ENCODE peak calls at places on chromosomes 13 and 19, in eight cellular contexts. T is HCT116; D is left ventricle myocardium inferior; W is ovary; B is aorta; P is adrenal gland; U is pancreas; X is CD8-positive, alpha-beta T cell. S is an unnamed sample. For H3K9me3, the result is how much of the 10 kb centered on the place peaks cover.

GRCh38 chr13:93758575-93758974 is 532.0 kb downstream of the GPC6 start:
- DNase-seq in X (no peak), T (no peak), P (no peak), U (no peak), W (no peak), D (no peak), B (no peak), S (no peak)

GRCh38 chr13:30752201-30752797 is 17.0 kb downstream of the ALOX5AP start:
- DNase-seq in T (no peak), U (no peak), X (no peak), P (peak), D (peak), W (no peak), B (peak), S (no peak)

GRCh38 chr19:48613024-48613851 is 1.6 kb downstream of the FAM83E start:
- DNase-seq in U (peak), B (peak), D (no peak), W (no peak), P (no peak), X (no peak), T (no peak), S (no peak)

GRCh38 chr19:5823579-5824281 is 15.8 kb downstream of the FUT6 start:
- DNase-seq in B (no peak), X (no peak), P (no peak), U (peak), W (no peak), T (no peak), D (no peak), S (no peak)

GRCh38 chr19:6693681-6694080 is 23.7 kb upstream of the TNFSF14 start:
- DNase-seq in D (no peak), U (no peak), P (no peak), T (no peak), W (no peak), B (peak), X (no peak), S (no peak)

GRCh38 chr13:80084086-80084676 is 256.7 kb downstream of the SPRY2 start:
- DNase-seq in D (no peak), X (no peak), B (no peak), U (no peak), T (no peak), P (no peak), W (no peak), S (no peak)

GRCh38 chr19:51368366-51369282 is at the start of gene CLDND2:
- DNase-seq in B (no peak), U (no peak), W (peak), X (no peak), P (no peak), D (no peak), T (no peak), S (no peak)

GRCh38 chr13:94073006-94073744 is 406.3 kb downstream of the DCT start:
- DNase-seq in B (no peak), U (no peak), T (no peak), W (no peak), X (no peak), P (no peak), D (no peak), S (no peak)

GRCh38 chr19:45763691-45764294 is 5.3 kb downstream of the SIX5 start:
- DNase-seq in U (no peak), X (no peak), W (peak), P (no peak), T (no peak), D (no peak), B (no peak), S (no peak)

GRCh38 chr19:2282062-2282861 is at the start of gene PEAK3:
- DNase-seq in B (peak), U (no peak), T (no peak), X (peak), W (peak), D (peak), P (peak), S (no peak)

GRCh38 chr19:55118401-55118991 is 1.1 kb upstream of the PPP1R12C start:
- DNase-seq in B (no peak), X (no peak), D (peak), T (no peak), U (peak), W (peak), P (peak), S (no peak)

GRCh38 chr13:30908416-30908980 is 2.4 kb downstream of the MEDAG start:
- DNase-seq in T (no peak), B (no peak), W (peak), P (no peak), X (no peak), D (peak), U (no peak), S (no peak)

GRCh38 chr19:50460161-50460765 is 16.0 kb upstream of the EMC10 start:
- DNase-seq in D (no peak), W (no peak), P (no peak), U (no peak), T (no peak), X (no peak), B (no peak), S (no peak)

GRCh38 chr13:78182813-78183212 is 264.2 kb upstream of the EDNRB start:
- DNase-seq in W (no peak), X (no peak), T (no peak), U (no peak), P (no peak), D (no peak), B (no peak), S (no peak)

GRCh38 chr19:6216996-6217751 is 62.6 kb downstream of the MLLT1 start:
- DNase-seq in T (no peak), D (no peak), W (peak), U (no peak), P (no peak), X (no peak), B (no peak), S (no peak)

GRCh38 chr19:1856698-1857603 is 6.4 kb downstream of the KLF16 start:
- DNase-seq in T (no peak), D (peak), B (peak), W (peak), P (peak), X (no peak), U (peak), S (no peak)

GRCh38 chr19:1978346-1978894 is 37.1 kb downstream of the BTBD2 start:
- DNase-seq in T (no peak), X (no peak), D (no peak), W (no peak), U (no peak), P (no peak), B (no peak), S (no peak)

GRCh38 chr13:19596960-19597361 is 35.6 kb upstream of the TPTE2 start:
- DNase-seq in B (no peak), D (no peak), T (peak), U (no peak), X (no peak), P (no peak), W (no peak), S (no peak)

GRCh38 chr19:53140351-53140750 is 7.6 kb upstream of the ZNF415 start:
- DNase-seq in T (no peak), W (no peak), D (no peak), X (no peak), B (no peak), U (no peak), P (no peak), S (no peak)
- H3K9me3 ChIP-seq in T (under half), W (under half), D (half or more), X (half or more), B (under half), U (under half), P (under half), S (under half)

DNA sequence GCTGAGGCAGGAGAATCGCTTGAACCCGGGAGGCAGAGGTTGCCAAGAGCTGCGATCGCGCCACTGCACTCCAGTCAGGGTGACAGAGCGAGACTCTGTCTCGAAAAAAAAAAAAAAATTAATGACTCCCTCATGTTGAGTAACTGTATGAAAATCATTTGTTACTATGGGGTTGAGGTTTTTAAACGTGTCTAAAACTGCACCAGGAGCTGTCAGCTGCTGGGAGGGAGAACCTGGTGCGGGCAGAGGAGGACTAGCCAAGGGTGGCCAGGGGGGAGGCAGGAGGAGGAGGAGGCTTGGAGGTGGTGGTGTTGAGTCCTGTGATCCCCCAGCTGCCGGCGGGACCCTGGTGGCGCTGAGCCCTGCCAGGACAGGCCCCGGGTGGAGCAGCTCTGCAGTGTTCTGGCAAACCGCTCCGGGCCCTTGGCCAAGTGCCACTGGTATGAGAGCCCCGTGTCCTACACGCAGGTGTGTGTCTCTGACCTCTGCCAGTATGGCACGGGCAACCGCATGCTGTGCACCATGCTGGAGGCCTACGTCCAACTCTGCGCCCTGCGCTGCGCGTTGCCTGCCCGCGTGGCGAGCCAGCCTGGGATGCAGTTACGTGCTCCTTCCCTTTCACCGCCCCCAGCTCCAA is 17.1 kb upstream of the FXYD3 start:
- DNase-seq in B (no peak), P (no peak), X (no peak), D (peak), U (peak), W (no peak), T (no peak), S (no peak)
- H3K9me3 ChIP-seq in B (under half), P (under half), X (under half), D (under half), U (under half), W (under half), T (under half), S (under half)

DNA sequence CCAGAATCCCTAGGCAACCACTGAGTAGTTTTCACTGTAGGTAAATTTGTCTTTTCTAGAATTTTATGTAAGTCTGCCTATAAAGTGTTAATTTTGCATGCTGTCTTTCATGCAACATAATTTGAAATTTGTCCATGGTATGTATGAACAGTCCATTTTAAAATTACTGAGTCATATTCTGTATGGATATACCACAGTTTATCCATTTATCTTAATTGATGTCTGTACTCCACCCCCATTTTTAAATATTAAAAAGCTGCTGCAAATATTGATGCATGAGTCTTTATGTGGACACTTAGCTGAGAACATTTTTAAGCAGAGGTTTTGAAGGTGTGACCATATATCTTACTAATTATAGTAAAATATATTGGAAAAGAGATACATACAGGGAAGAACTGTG is 9.0 kb downstream of the ZNF134 start:
- DNase-seq in T (no peak), X (no peak), W (no peak), P (no peak), B (no peak), U (no peak), D (no peak), S (no peak)
- H3K9me3 ChIP-seq in T (under half), X (half or more), W (under half), P (half or more), B (half or more), U (under half), D (half or more), S (half or more)

GRCh38 chr13:111939285-111940278 is 127.4 kb upstream of the SOX1 start:
- DNase-seq in X (no peak), W (no peak), B (no peak), D (no peak), U (no peak), T (no peak), P (peak), S (no peak)
- H3K9me3 ChIP-seq in X (under half), W (under half), B (under half), D (under half), U (under half), T (under half), P (under half), S (under half)

GRCh38 chr19:3333020-3333583 is 33.3 kb upstream of the NFIC start:
- DNase-seq in U (no peak), X (no peak), P (no peak), D (no peak), T (no peak), B (no peak), W (no peak), S (no peak)
- H3K9me3 ChIP-seq in U (under half), X (under half), P (under half), D (under half), T (under half), B (under half), W (under half), S (under half)

DNA sequence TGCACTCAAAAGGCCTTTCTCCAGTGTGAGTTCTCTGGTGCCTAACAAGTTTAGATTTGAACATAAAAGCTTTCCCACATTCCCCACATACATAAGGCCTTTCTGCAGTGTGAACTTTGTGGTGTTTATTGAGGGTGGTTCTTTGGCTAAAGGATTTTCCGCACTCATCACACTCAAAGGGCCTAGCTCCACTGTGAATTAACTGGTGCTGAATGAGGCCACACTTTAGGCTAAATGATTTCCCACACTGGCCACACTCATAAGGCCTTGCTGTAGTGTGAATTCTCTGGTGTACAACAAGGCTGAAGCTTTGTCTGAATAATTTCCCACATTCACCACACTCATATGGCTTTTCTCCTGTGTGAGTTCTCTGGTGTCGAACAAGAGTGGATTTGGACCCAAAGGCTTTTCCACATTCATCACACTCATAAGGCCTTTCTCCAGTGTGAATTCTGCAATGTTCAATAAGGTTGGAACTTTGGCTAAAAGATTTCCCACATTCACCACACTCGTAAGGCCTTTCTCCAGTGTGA is 6.2 kb downstream of the ZNF416 start:
- DNase-seq in B (no peak), U (no peak), X (no peak), P (no peak), W (no peak), T (no peak), D (no peak), S (no peak)
- H3K9me3 ChIP-seq in B (half or more), U (under half), X (half or more), P (half or more), W (half or more), T (half or more), D (half or more), S (half or more)

DNA sequence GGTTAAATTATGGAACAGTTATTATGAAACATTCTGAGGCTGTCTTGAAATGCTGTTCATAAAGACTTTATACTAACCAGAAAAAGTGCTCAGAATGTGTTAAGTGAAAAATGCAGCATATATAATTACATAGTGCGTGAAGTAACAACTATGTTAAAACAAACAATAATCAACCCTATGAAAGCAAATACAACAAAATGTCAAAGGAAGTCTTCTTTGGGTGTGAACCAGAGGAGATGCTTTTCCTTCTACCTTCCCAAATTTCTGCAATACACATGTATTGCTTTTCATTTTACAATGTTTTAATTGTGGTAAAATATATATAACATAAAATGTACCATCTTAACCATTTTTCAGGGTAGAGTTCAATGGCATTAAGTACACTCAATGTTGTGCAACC is 45.7 kb downstream of the F2RL3 start:
- DNase-seq in T (no peak), D (no peak), W (no peak), P (no peak), U (no peak), B (no peak), X (no peak), S (no peak)
- H3K9me3 ChIP-seq in T (under half), D (under half), W (under half), P (under half), U (under half), B (under half), X (under half), S (under half)

DNA sequence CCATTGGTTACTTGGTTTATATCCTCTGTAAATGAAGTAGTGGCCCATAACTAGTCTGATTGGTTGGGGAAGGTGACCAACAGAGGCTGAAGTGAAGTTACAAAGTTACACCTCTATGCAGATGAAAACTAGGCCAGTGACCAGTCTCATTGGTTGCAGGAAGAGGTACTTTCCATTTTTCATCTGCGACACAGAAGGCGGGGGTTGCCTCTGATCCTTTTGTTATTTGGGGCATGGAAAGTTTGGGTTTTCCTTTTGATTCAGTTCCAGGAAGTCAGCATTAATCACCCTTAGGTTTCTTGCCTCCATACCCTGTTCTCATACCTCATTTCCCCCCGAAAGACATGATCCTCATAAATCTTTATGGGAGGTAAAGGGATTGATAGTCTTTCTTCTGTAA is 20.2 kb downstream of the ZNF544 start:
- DNase-seq in D (no peak), U (no peak), B (no peak), X (no peak), T (no peak), P (no peak), W (no peak), S (no peak)
- H3K9me3 ChIP-seq in D (half or more), U (under half), B (under half), X (half or more), T (under half), P (half or more), W (half or more), S (under half)

S was measured in T-helper 17 cell.